ENCODE peak calls at places on chromosomes 16 and 17, in eight cellular contexts. F is transverse colon; G is colonic mucosa; N is aorta; D is ascending aorta; X is iPS DF 6.9; L is GM23248; U is CD8-positive, alpha-beta T cell. C is an unnamed sample. For H3K27me3, the result is how much of the 10 kb centered on the place peaks cover.

GRCh38 chr17:44112284-44113280 is 10.9 kb downstream of the HDAC5 start:
- DNase-seq in G (no peak), N (no peak), U (no peak), F (no peak), L (no peak), X (no peak), D (peak), C (no peak)

GRCh38 chr17:8292639-8293395 is 2.4 kb downstream of the SLC25A35 start:
- DNase-seq in U (no peak), N (no peak), L (no peak), X (no peak), G (no peak), F (no peak), D (no peak), C (no peak)

GRCh38 chr16:49338867-49339266 is 34.7 kb upstream of the C16orf78 start:
- DNase-seq in L (no peak), N (no peak), G (no peak), U (no peak), F (no peak), D (no peak), X (no peak), C (no peak)

GRCh38 chr17:3647769-3648540 is 11.4 kb downstream of the CTNS start:
- DNase-seq in F (peak), U (peak), L (peak), G (peak), D (no peak), X (no peak), N (no peak), C (no peak)

GRCh38 chr16:20905576-20905975 is 5.0 kb downstream of the LYRM1 start:
- DNase-seq in F (no peak), G (no peak), D (no peak), L (peak), X (no peak), N (no peak), U (no peak), C (no peak)

GRCh38 chr17:14103821-14104220 is 34.5 kb downstream of the COX10 start:
- DNase-seq in F (no peak), L (no peak), N (no peak), X (no peak), G (no peak), U (no peak), D (no peak), C (no peak)

GRCh38 chr17:3030096-3030495 is 33.3 kb downstream of the OR1D5 start:
- DNase-seq in X (no peak), D (no peak), F (no peak), N (no peak), U (no peak), G (no peak), L (peak), C (peak)

GRCh38 chr16:71626018-71626857 is at the start of gene MARVELD3:
- DNase-seq in X (peak), L (peak), U (peak), F (peak), N (peak), G (peak), D (no peak), C (no peak)

GRCh38 chr17:79752175-79752574 is 21.4 kb downstream of the ENPP7 start:
- DNase-seq in L (no peak), X (no peak), F (no peak), D (no peak), U (no peak), G (no peak), N (no peak), C (no peak)
- H3K27me3 ChIP-seq in L (under half), X (under half), F (half or more), D (under half), U (under half), G (under half), N (under half), C (under half)

GRCh38 chr16:6897910-6898475 is 434.7 kb upstream of the RBFOX1 start:
- DNase-seq in N (no peak), L (no peak), G (no peak), X (no peak), F (no peak), U (no peak), D (no peak), C (no peak)
- H3K27me3 ChIP-seq in N (under half), L (under half), G (under half), X (under half), F (under half), U (under half), D (under half), C (under half)

DNA sequence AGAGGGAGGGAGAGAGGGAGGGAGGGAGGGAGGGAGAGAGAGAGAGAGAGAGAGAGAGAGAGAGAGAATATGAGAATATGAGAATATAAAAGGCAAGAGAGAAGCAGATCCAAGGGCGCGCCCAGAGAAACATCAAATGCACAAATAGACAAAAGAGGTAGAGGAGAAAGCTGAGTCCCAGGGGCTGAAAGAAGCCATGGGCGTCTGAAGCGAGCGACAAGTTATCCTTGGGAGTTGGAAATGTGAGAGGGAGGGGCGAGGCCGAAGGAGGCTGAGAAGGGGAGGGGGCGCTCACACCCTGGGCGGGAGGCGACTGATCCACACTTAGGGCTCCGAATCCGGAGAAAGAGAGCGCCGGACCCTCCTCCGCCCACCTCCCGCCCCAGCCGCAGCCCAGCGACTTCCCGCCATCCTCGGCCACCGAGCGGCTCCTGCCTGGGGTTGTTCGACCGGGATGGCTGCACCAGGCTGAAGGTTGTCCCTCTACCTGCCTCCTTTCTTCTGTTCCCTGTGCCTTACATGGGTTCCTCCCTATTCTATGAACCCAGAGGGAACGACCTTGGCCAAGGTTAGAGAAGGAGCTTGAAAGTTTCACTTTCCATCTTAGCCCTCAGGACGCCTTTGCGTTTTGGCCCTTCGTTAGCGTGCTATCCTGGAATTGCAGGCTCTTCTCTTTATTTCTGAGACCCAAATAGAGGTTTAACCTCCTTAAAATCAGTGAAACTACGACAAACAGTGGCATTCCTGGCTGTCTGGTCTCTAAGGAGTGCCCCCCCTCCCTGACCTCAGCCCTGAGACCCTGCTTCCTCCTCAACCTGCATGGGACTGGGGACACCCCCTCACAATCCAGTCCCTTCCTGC is 21.2 kb upstream of the HOXB9 start:
- DNase-seq in L (peak), N (no peak), X (no peak), D (no peak), U (no peak), G (peak), F (peak), C (no peak)
- H3K27me3 ChIP-seq in L (half or more), N (under half), X (half or more), D (under half), U (under half), G (under half), F (half or more), C (under half)

GRCh38 chr17:40753804-40754203 is 1.3 kb downstream of the KRT25 start:
- DNase-seq in L (no peak), F (no peak), G (no peak), U (no peak), D (no peak), N (no peak), X (no peak), C (no peak)

GRCh38 chr17:40751065-40751464 is 4.1 kb downstream of the KRT25 start:
- DNase-seq in N (no peak), D (no peak), L (no peak), U (no peak), G (no peak), F (no peak), X (no peak), C (no peak)

GRCh38 chr17:40760105-40761016 is 5.2 kb upstream of the KRT25 start:
- DNase-seq in L (no peak), D (no peak), F (no peak), N (no peak), U (no peak), G (no peak), X (no peak), C (no peak)

GRCh38 chr17:40750391-40750790 is 4.7 kb downstream of the KRT25 start:
- DNase-seq in D (no peak), L (no peak), N (no peak), G (no peak), U (no peak), X (no peak), F (no peak), C (no peak)

GRCh38 chr17:40755231-40755630 is at the start of gene KRT25:
- DNase-seq in G (no peak), U (no peak), N (no peak), F (no peak), X (no peak), L (no peak), D (no peak), C (no peak)
- H3K27me3 ChIP-seq in G (under half), U (under half), N (under half), F (under half), X (under half), L (under half), D (under half), C (under half)

GRCh38 chr17:41413982-41414381 is 10.4 kb downstream of the KRT37 start:
- DNase-seq in F (no peak), U (no peak), G (no peak), N (no peak), L (no peak), D (no peak), X (no peak), C (no peak)

GRCh38 chr17:41413353-41413752 is 11.0 kb downstream of the KRT37 start:
- DNase-seq in X (peak), U (no peak), L (no peak), G (no peak), N (no peak), D (no peak), F (no peak), C (no peak)

GRCh38 chr17:41415833-41416335 is 8.5 kb downstream of the KRT37 start:
- DNase-seq in D (no peak), X (no peak), L (peak), G (no peak), U (no peak), F (no peak), N (no peak), C (no peak)

GRCh38 chr17:41416478-41416877 is 7.9 kb downstream of the KRT37 start:
- DNase-seq in F (no peak), G (no peak), D (no peak), L (no peak), U (no peak), X (no peak), N (no peak), C (no peak)

DNA sequence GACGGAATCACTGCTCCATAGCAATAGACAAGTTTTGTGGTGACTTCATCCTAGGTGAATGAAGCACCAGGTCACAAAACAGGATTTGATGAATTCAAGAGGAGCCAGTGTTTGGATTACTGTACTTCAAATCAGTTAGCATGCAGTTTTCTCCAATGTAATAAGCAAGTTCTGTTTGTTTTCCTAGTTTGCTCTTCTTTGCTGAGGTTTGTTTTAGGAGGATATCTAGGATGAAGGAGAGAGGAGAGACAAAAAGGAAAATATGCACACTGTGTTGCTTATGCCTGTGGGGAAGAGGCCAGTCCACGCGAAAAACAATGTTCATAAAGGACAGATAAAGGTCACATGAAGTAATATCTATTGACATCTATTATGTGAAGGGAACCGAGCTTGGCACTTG is 9.0 kb downstream of the KRT37 start:
- DNase-seq in G (no peak), X (no peak), U (no peak), N (no peak), F (no peak), L (no peak), D (no peak), C (no peak)
- H3K27me3 ChIP-seq in G (under half), X (under half), U (under half), N (under half), F (under half), L (under half), D (under half), C (under half)

GRCh38 chr16:1337486-1337885 is 4.0 kb downstream of the BAIAP3 start:
- DNase-seq in G (no peak), D (no peak), N (no peak), U (no peak), L (no peak), F (no peak), X (no peak), C (no peak)

GRCh38 chr16:1334739-1335138 is 1.3 kb downstream of the BAIAP3 start:
- DNase-seq in F (no peak), G (no peak), X (no peak), N (no peak), U (no peak), D (no peak), L (no peak), C (no peak)

GRCh38 chr16:1335211-1335971 is 1.9 kb downstream of the BAIAP3 start:
- DNase-seq in U (peak), X (no peak), F (no peak), L (no peak), D (no peak), N (no peak), G (no peak), C (no peak)

GRCh38 chr16:1336619-1337018 is 3.2 kb downstream of the BAIAP3 start:
- DNase-seq in L (no peak), D (no peak), U (no peak), N (no peak), F (no peak), X (no peak), G (no peak), C (no peak)

DNA sequence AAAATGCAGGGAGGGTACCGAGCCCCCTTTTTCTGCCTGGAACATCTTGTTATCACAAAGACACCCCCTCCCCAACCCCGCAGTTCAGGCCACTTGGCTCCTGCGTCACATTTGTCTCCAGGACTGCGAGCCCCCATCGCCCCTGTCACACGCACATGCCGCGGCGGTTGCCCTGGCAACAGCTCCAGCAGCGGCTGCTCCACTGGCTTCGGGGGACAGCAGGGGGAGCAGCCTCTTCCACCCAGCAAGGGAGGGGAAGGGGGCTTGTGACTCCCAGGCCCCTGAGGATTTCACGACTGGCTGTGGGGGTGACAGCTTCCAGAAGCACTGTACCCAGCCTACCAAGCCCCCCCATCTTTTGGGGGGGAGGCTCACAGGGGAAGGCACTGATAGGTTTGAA is 2.6 kb downstream of the BAIAP3 start:
- DNase-seq in G (no peak), U (peak), N (no peak), L (no peak), F (no peak), D (no peak), X (no peak), C (no peak)
- H3K27me3 ChIP-seq in G (under half), U (under half), N (under half), L (under half), F (half or more), D (under half), X (under half), C (under half)

GRCh38 chr16:28289939-28290862 is 2.1 kb upstream of the SBK1 start:
- DNase-seq in U (no peak), D (no peak), N (no peak), X (no peak), G (no peak), L (no peak), F (no peak), C (no peak)
- H3K27me3 ChIP-seq in U (under half), D (under half), N (under half), X (under half), G (under half), L (half or more), F (under half), C (under half)

DNA sequence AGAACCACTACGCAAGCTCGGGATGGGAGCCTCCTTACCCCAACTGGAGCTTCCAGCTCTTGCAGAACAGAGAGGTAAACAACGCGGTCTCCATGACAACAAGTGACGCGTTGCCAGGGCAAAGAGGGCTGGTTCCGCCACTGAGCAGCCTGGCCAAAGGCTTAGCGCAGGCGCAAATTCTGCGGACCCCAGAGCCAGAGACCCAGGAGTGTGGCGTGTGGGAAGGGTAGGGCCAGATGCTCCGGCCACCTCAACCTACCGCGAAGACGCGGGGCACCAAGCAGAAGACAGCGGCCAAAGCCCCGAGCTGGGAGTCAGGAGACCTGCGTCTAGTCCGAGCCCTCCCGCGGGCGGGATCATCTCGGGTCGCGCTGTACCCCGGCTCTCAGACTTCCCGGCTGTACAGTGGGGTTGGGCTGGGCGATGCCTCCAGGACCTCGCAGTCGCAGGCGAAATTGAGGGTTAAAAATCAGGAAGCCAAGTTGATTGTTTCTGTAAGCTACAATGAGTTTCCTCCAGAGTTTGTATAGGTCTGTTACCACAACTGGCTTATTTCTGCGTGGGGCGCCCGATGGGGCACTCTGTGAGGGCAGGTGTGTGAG is at the start of gene TEKT1:
- DNase-seq in F (peak), L (peak), D (peak), X (peak), N (peak), G (peak), U (peak), C (no peak)
- H3K27me3 ChIP-seq in F (half or more), L (half or more), D (under half), X (under half), N (under half), G (under half), U (under half), C (under half)

C was measured in Panc1.